ENCODE peak calls at places on chromosomes 11 and 22, in four cellular contexts. Z, W, I and D are unnamed samples.

GRCh38 chr22:46439576-46440465 is 97.6 kb downstream of the CELSR1 start:
- DNase-seq in Z (no peak), W (no peak), I (no peak), D (no peak)

GRCh38 chr11:19696073-19696472 is 16.6 kb upstream of the NAV2 start:
- DNase-seq in Z (no peak), W (no peak), I (no peak), D (no peak)

GRCh38 chr11:17408641-17409040 is 20.2 kb upstream of the KCNJ11 start:
- DNase-seq in Z (no peak), W (no peak), I (no peak), D (no peak)

GRCh38 chr11:63871962-63872832 is 33.3 kb downstream of the MARK2 start:
- DNase-seq in Z (peak; percentile 100), W (peak; percentile 92), I (peak; percentile 94), D (peak; percentile 70)

GRCh38 chr11:74085542-74085892 is 76.6 kb upstream of the UCP3 start:
- DNase-seq in Z (no peak), W (no peak), I (no peak), D (no peak)

GRCh38 chr22:43818981-43819690 is 7.0 kb upstream of the EFCAB6 start:
- DNase-seq in Z (no peak), W (no peak), I (no peak), D (no peak)

GRCh38 chr11:315516-315994 is 1.7 kb downstream of the IFITM1 start:
- DNase-seq in Z (no peak), W (no peak), I (no peak), D (no peak)

GRCh38 chr22:46971141-46971775 is 208.8 kb downstream of the TBC1D22A start:
- DNase-seq in Z (no peak), W (no peak), I (no peak), D (no peak)

GRCh38 chr11:122853971-122854446 is 15.7 kb downstream of the CRTAM start:
- DNase-seq in Z (peak; percentile 79), W (no peak), I (peak; percentile 58), D (peak; percentile 69)

GRCh38 chr11:95991545-95991944 is 67.6 kb upstream of the MTMR2 start:
- DNase-seq in Z (no peak), W (no peak), I (no peak), D (no peak)

GRCh38 chr11:8060801-8061554 is 20.0 kb upstream of the TUB start:
- DNase-seq in Z (no peak), W (peak; percentile 14), I (no peak), D (no peak)

GRCh38 chr22:38843716-38844660 is at the start of gene NPTXR:
- DNase-seq in Z (peak; percentile 59), W (no peak), I (no peak), D (no peak)

GRCh38 chr11:123594188-123594901 is 60.1 kb downstream of the SCN3B start:
- DNase-seq in Z (no peak), W (no peak), I (no peak), D (no peak)

GRCh38 chr11:503179-503981 is 3.7 kb downstream of the RNH1 start:
- DNase-seq in Z (peak; percentile 90), W (no peak), I (peak; percentile 68), D (peak; percentile 65)

GRCh38 chr22:24433868-24434471 is 6.6 kb downstream of the ADORA2A start:
- DNase-seq in Z (peak; percentile 90), W (no peak), I (no peak), D (no peak)

GRCh38 chr11:66317322-66317765 is 500 bp upstream of the CD248 start:
- DNase-seq in Z (peak; percentile 77), W (no peak), I (no peak), D (no peak)

GRCh38 chr11:82903843-82904586 is 2.5 kb downstream of the DDIAS start:
- DNase-seq in Z (no peak), W (no peak), I (no peak), D (no peak)

GRCh38 chr11:119531091-119531490 is 108.1 kb upstream of the THY1 start:
- DNase-seq in Z (no peak), W (no peak), I (no peak), D (no peak)

GRCh38 chr22:27213766-27214581 is 556.6 kb downstream of the MIAT start:
- DNase-seq in Z (no peak), W (no peak), I (no peak), D (peak; percentile 78)

GRCh38 chr22:20146777-20147176 is 4.1 kb downstream of the CCDC188 start:
- DNase-seq in Z (no peak), W (no peak), I (no peak), D (no peak)

GRCh38 chr11:132332521-132332920 is 962.1 kb downstream of the NTM start:
- DNase-seq in Z (no peak), W (no peak), I (no peak), D (no peak)

GRCh38 chr11:46252373-46252914 is 25.0 kb upstream of the CREB3L1 start:
- DNase-seq in Z (no peak), W (no peak), I (no peak), D (no peak)

GRCh38 chr11:46256540-46257001 is 20.9 kb upstream of the CREB3L1 start:
- DNase-seq in Z (no peak), W (no peak), I (no peak), D (no peak)

GRCh38 chr11:46251954-46252353 is 25.5 kb upstream of the CREB3L1 start:
- DNase-seq in Z (no peak), W (no peak), I (no peak), D (no peak)

GRCh38 chr11:46253258-46254134 is 24.0 kb upstream of the CREB3L1 start:
- DNase-seq in Z (no peak), W (no peak), I (no peak), D (no peak)

GRCh38 chr11:46254135-46254491 is 23.3 kb upstream of the CREB3L1 start:
- DNase-seq in Z (peak; percentile 53), W (no peak), I (no peak), D (no peak)
- TF ChIP-seq CTCF in Z (no peak), W (no peak), I (no peak), D (no peak)

GRCh38 chr11:113114452-113115027 is 153.3 kb downstream of the NCAM1 start:
- DNase-seq in Z (peak; percentile 74), W (no peak), I (no peak), D (no peak)
- TF ChIP-seq CTCF in Z (peak; percentile 95), W (peak; percentile 75), I (peak; percentile 24), D (peak; percentile 71)

GRCh38 chr22:17201285-17201945 is 17.8 kb downstream of the ADA2 start:
- DNase-seq in Z (peak; percentile 32), W (no peak), I (no peak), D (peak; percentile 7)

GRCh38 chr22:17205432-17205831 is 13.8 kb downstream of the ADA2 start:
- DNase-seq in Z (peak; percentile 59), W (no peak), I (no peak), D (no peak)
- TF ChIP-seq CTCF in Z (peak; percentile 16), W (no peak), I (no peak), D (no peak)

GRCh38 chr22:50190182-50190951 is 4.7 kb downstream of the TRABD start:
- DNase-seq in Z (peak; percentile 91), W (no peak), I (peak; percentile 87), D (peak; percentile 14)
- TF ChIP-seq CTCF in Z (peak; percentile 24), W (peak; percentile 74), I (no peak), D (peak; percentile 59)